ENCODE peak calls at places on chromosomes 5 and 9, in ten cellular contexts. Z is GM19239; C is LoVo; Q is gastrocnemius medialis; R is activated T-helper 9 cell treated with anti-CD3 and anti-CD28 coated beads, Interleukin-2, amount 50 U/mL, for 16 hours; M is heart left ventricle; F is ACHN; Y is A549; E is WERI-Rb-1; L is Jurkat, Clone E6-1. J is an unnamed sample.

GRCh38 chr5:35842856-35843255 is 13.8 kb upstream of the IL7R start:
- DNase-seq in Z (no peak), C (no peak), Q (no peak), R (no peak), M (no peak), F (no peak), Y (no peak), E (no peak), L (no peak), J (no peak)

GRCh38 chr9:132638240-132638639 is 31.5 kb downstream of the DDX31 start:
- DNase-seq in Z (no peak), C (no peak), Q (no peak), R (no peak), M (no peak), F (no peak), Y (no peak), E (no peak), L (no peak), J (no peak)

GRCh38 chr5:153456354-153456753 is 34.1 kb upstream of the GRIA1 start:
- DNase-seq in Z (no peak), C (no peak), Q (no peak), R (no peak), M (no peak), F (no peak), Y (no peak), E (no peak), L (no peak), J (no peak)

GRCh38 chr5:1703352-1704050 is 96.1 kb downstream of the MRPL36 start:
- DNase-seq in Z (no peak), C (no peak), Q (no peak), R (no peak), M (no peak), F (no peak), Y (no peak), E (peak; percentile 24), L (no peak), J (no peak)

GRCh38 chr9:114386886-114387677 is 700 bp downstream of the AKNA start:
- DNase-seq in Z (no peak), C (no peak), Q (peak; percentile 37), R (no peak), M (peak; percentile 40), F (no peak), Y (no peak), E (no peak), L (no peak), J (no peak)

GRCh38 chr5:171845857-171846785 is 60.5 kb downstream of the SMIM23 start:
- DNase-seq in Z (no peak), C (no peak), Q (no peak), R (no peak), M (peak; percentile 37), F (no peak), Y (no peak), E (no peak), L (no peak), J (peak; percentile 74)

GRCh38 chr5:98109561-98110006 is 663.9 kb upstream of the RGMB start:
- DNase-seq in Z (no peak), C (no peak), Q (no peak), R (no peak), M (no peak), F (no peak), Y (no peak), E (no peak), L (no peak), J (no peak)

GRCh38 chr9:131668439-131669233 is 71.2 kb downstream of the RAPGEF1 start:
- DNase-seq in Z (no peak), C (no peak), Q (no peak), R (peak; percentile 61), M (no peak), F (no peak), Y (no peak), E (no peak), L (peak; percentile 77), J (no peak)

GRCh38 chr5:7886849-7887460 is 18.0 kb downstream of the MTRR start:
- DNase-seq in Z (no peak), C (peak; percentile 41), Q (no peak), R (no peak), M (no peak), F (peak; percentile 67), Y (peak; percentile 40), E (no peak), L (no peak), J (no peak)

GRCh38 chr9:17625644-17626388 is 47.0 kb downstream of the SH3GL2 start:
- DNase-seq in Z (no peak), C (no peak), Q (no peak), R (no peak), M (no peak), F (no peak), Y (no peak), E (peak; percentile 51), L (no peak), J (no peak)

GRCh38 chr9:36935768-36936497 is 98.1 kb downstream of the PAX5 start:
- DNase-seq in Z (no peak), C (no peak), Q (no peak), R (no peak), M (no peak), F (no peak), Y (no peak), E (no peak), L (no peak), J (no peak)

GRCh38 chr9:5976668-5977397 is 38.6 kb downstream of the RANBP6 start:
- DNase-seq in Z (no peak), C (no peak), Q (no peak), R (no peak), M (no peak), F (peak; percentile 24), Y (no peak), E (no peak), L (no peak), J (no peak)

GRCh38 chr5:73327908-73328455 is 120.6 kb downstream of the FOXD1 start:
- DNase-seq in Z (no peak), C (peak; percentile 22), Q (no peak), R (no peak), M (no peak), F (peak; percentile 37), Y (no peak), E (no peak), L (no peak), J (no peak)

GRCh38 chr9:111599092-111599947 is at the start of gene PTGR1:
- DNase-seq in Z (peak; percentile 9), C (peak; percentile 20), Q (peak; percentile 71), R (no peak), M (peak; percentile 88), F (peak; percentile 84), Y (peak; percentile 72), E (peak; percentile 90), L (no peak), J (peak; percentile 88)

GRCh38 chr9:26078706-26079105 is 400.5 kb upstream of the TUSC1 start:
- DNase-seq in Z (no peak), C (no peak), Q (no peak), R (no peak), M (no peak), F (no peak), Y (no peak), E (no peak), L (no peak), J (no peak)

GRCh38 chr9:90477535-90477934 is 165.1 kb downstream of the DIRAS2 start:
- DNase-seq in Z (no peak), C (no peak), Q (no peak), R (no peak), M (no peak), F (no peak), Y (no peak), E (no peak), L (no peak), J (no peak)

GRCh38 chr5:173554989-173555705 is 61.3 kb downstream of the BOD1 start:
- DNase-seq in Z (no peak), C (no peak), Q (no peak), R (no peak), M (no peak), F (no peak), Y (no peak), E (no peak), L (no peak), J (no peak)

GRCh38 chr5:7321724-7322123 is 74.2 kb upstream of the ADCY2 start:
- DNase-seq in Z (no peak), C (peak; percentile 47), Q (no peak), R (no peak), M (no peak), F (peak; percentile 7), Y (no peak), E (no peak), L (no peak), J (no peak)

GRCh38 chr5:154015071-154015693 is 23.5 kb downstream of the FAM114A2 start:
- DNase-seq in Z (no peak), C (no peak), Q (no peak), R (no peak), M (peak; percentile 15), F (no peak), Y (no peak), E (no peak), L (no peak), J (no peak)

GRCh38 chr5:36237756-36238155 is 4.0 kb downstream of the NADK2 start:
- DNase-seq in Z (no peak), C (peak; percentile 94), Q (no peak), R (no peak), M (no peak), F (no peak), Y (no peak), E (no peak), L (no peak), J (no peak)

GRCh38 chr9:99373912-99374311 is 151.8 kb downstream of the SEC61B start:
- DNase-seq in Z (no peak), C (no peak), Q (no peak), R (no peak), M (no peak), F (no peak), Y (no peak), E (no peak), L (no peak), J (no peak)

GRCh38 chr9:135085830-135086546 is 1.5 kb upstream of the OLFM1 start:
- DNase-seq in Z (peak; percentile 61), C (peak; percentile 44), Q (peak; percentile 63), R (no peak), M (peak; percentile 72), F (peak; percentile 51), Y (peak; percentile 81), E (peak; percentile 95), L (peak; percentile 6), J (peak; percentile 87)

GRCh38 chr9:77802512-77803293 is 154.6 kb upstream of the GNA14 start:
- DNase-seq in Z (no peak), C (no peak), Q (no peak), R (no peak), M (no peak), F (no peak), Y (no peak), E (no peak), L (no peak), J (no peak)

GRCh38 chr9:86336058-86336457 is 18.2 kb downstream of the TUT7 start:
- DNase-seq in Z (no peak), C (no peak), Q (no peak), R (no peak), M (no peak), F (no peak), Y (no peak), E (no peak), L (no peak), J (no peak)

GRCh38 chr9:130893250-130894101 is 3.1 kb downstream of the QRFP start:
- DNase-seq in Z (no peak), C (no peak), Q (no peak), R (no peak), M (peak; percentile 63), F (no peak), Y (peak; percentile 35), E (peak; percentile 69), L (no peak), J (peak; percentile 49)

GRCh38 chr9:76162109-76162730 is 232.0 kb downstream of the RFK start:
- DNase-seq in Z (no peak), C (no peak), Q (no peak), R (no peak), M (no peak), F (no peak), Y (no peak), E (no peak), L (no peak), J (no peak)

GRCh38 chr5:93479982-93480509 is 101.0 kb downstream of the NR2F1-AS1 start:
- DNase-seq in Z (no peak), C (no peak), Q (no peak), R (no peak), M (no peak), F (no peak), Y (no peak), E (no peak), L (no peak), J (no peak)

J was measured in psoas muscle.